ENCODE peak calls at places on chromosome 3, in four cellular contexts. S, K, J and F are unnamed samples.

GRCh38 chr3:9102240-9102841 is 139.1 kb upstream of the RAD18 start:
- DNase-seq in S (no peak), K (no peak), J (no peak), F (peak; percentile 47)

GRCh38 chr3:168165390-168166269 is 69.9 kb upstream of the GOLIM4 start:
- DNase-seq in S (peak; percentile 23), K (peak; percentile 47), J (peak; percentile 88), F (no peak)

GRCh38 chr3:16608816-16609215 is 3.6 kb upstream of the DAZL start:
- DNase-seq in S (no peak), K (no peak), J (no peak), F (no peak)

GRCh38 chr3:126546549-126547239 is 12.0 kb downstream of the C3orf22 start:
- DNase-seq in S (no peak), K (no peak), J (no peak), F (peak; percentile 65)

GRCh38 chr3:5006755-5007202 is 27.5 kb downstream of the BHLHE40 start:
- DNase-seq in S (no peak), K (no peak), J (no peak), F (peak; percentile 83)

GRCh38 chr3:143314291-143315093 is 194.9 kb downstream of the CHST2 start:
- DNase-seq in S (no peak), K (peak; percentile 69), J (no peak), F (no peak)

GRCh38 chr3:61162965-61163364 is 88.3 kb downstream of the FHIT start:
- DNase-seq in S (no peak), K (no peak), J (no peak), F (no peak)

GRCh38 chr3:9420850-9421549 is 23.6 kb downstream of the SETD5 start:
- DNase-seq in S (no peak), K (no peak), J (peak; percentile 41), F (no peak)

GRCh38 chr3:67657192-67657591 is 2.8 kb upstream of the SUCLG2 start:
- DNase-seq in S (no peak), K (no peak), J (no peak), F (no peak)

GRCh38 chr3:131819656-131820055 is 215.2 kb downstream of the CPNE4 start:
- DNase-seq in S (no peak), K (no peak), J (no peak), F (no peak)

GRCh38 chr3:112395166-112395894 is 62.4 kb downstream of the CD200 start:
- DNase-seq in S (no peak), K (peak; percentile 20), J (peak; percentile 21), F (no peak)

GRCh38 chr3:192449036-192449435 is 278.3 kb downstream of the FGF12 start:
- DNase-seq in S (no peak), K (no peak), J (peak; percentile 7), F (no peak)

GRCh38 chr3:129593595-129594339 is 12.7 kb downstream of the PLXND1 start:
- DNase-seq in S (no peak), K (no peak), J (no peak), F (no peak)

GRCh38 chr3:188687389-188687788 is 484.4 kb upstream of the TPRG1 start:
- DNase-seq in S (peak; percentile 38), K (no peak), J (peak; percentile 59), F (no peak)

GRCh38 chr3:43996379-43997301 is 245.0 kb upstream of the TOPAZ1 start:
- DNase-seq in S (no peak), K (no peak), J (peak; percentile 16), F (no peak)

GRCh38 chr3:99686955-99687612 is 48.7 kb downstream of the COL8A1 start:
- DNase-seq in S (no peak), K (peak; percentile 28), J (peak; percentile 87), F (no peak)

GRCh38 chr3:15633159-15633558 is 31.6 kb downstream of the BTD start:
- DNase-seq in S (no peak), K (no peak), J (no peak), F (no peak)

GRCh38 chr3:15361494-15362214 is 29.3 kb upstream of the SH3BP5 start:
- DNase-seq in S (no peak), K (no peak), J (no peak), F (no peak)

GRCh38 chr3:194278186-194278845 is 72.8 kb downstream of the CPN2 start:
- DNase-seq in S (no peak), K (no peak), J (no peak), F (peak; percentile 53)

GRCh38 chr3:110773413-110773954 is 298.1 kb upstream of the NECTIN3 start:
- DNase-seq in S (peak; percentile 72), K (peak; percentile 18), J (peak; percentile 59), F (no peak)

GRCh38 chr3:124858275-124858674 is 28.9 kb downstream of the ITGB5 start:
- DNase-seq in S (no peak), K (no peak), J (peak; percentile 76), F (no peak)

GRCh38 chr3:187197255-187197654 is at the start of gene RTP1:
- DNase-seq in S (no peak), K (no peak), J (no peak), F (no peak)

GRCh38 chr3:155596614-155597013 is 148.3 kb downstream of the PLCH1 start:
- DNase-seq in S (no peak), K (no peak), J (no peak), F (no peak)

GRCh38 chr3:153601422-153601853 is 439.4 kb downstream of the RAP2B start:
- DNase-seq in S (no peak), K (no peak), J (peak; percentile 69), F (no peak)

GRCh38 chr3:75906555-75907112 is 121.3 kb upstream of the ZNF717 start:
- DNase-seq in S (no peak), K (no peak), J (peak; percentile 3), F (no peak)

GRCh38 chr3:58043933-58044332 is 35.7 kb downstream of the FLNB start:
- DNase-seq in S (no peak), K (no peak), J (no peak), F (peak; percentile 65)

GRCh38 chr3:128438488-128439072 is 28.1 kb downstream of the DNAJB8 start:
- DNase-seq in S (no peak), K (no peak), J (no peak), F (no peak)

GRCh38 chr3:171672124-171672523 is 138.2 kb downstream of the PLD1 start:
- DNase-seq in S (no peak), K (no peak), J (no peak), F (no peak)

GRCh38 chr3:60932669-60933068 is 318.6 kb downstream of the FHIT start:
- DNase-seq in S (no peak), K (no peak), J (no peak), F (no peak)

GRCh38 chr3:143536817-143537535 is 311.3 kb downstream of the SLC9A9 start:
- DNase-seq in S (no peak), K (peak; percentile 49), J (peak; percentile 75), F (no peak)

GRCh38 chr3:28575100-28575747 is 226.6 kb upstream of the AZI2 start:
- DNase-seq in S (no peak), K (no peak), J (peak; percentile 1), F (no peak)